ENCODE peak calls at places on chromosomes 16 and 17, in five cellular contexts. K is nephron progenitor cell, I is thoracic aorta, D is foreskin fibroblast, Q is AG04449. N is an unnamed sample.

GRCh38 chr16:6250516-6250915 is 1082.1 kb upstream of the RBFOX1 start:
- DNase-seq in K (no peak), I (no peak), D (no peak), Q (no peak), N (no peak)

GRCh38 chr17:17824119-17824779 is 12.5 kb downstream of the SREBF1 start:
- DNase-seq in K (no peak), I (no peak), D (no peak), Q (no peak), N (no peak)

GRCh38 chr17:50828508-50829170 is 6.7 kb upstream of the WFIKKN2 start:
- DNase-seq in K (no peak), I (no peak), D (no peak), Q (no peak), N (no peak)

GRCh38 chr16:56631832-56632159 is 663 bp upstream of the MT1M start:
- DNase-seq in K (no peak), I (no peak), D (no peak), Q (no peak), N (no peak)

GRCh38 chr16:74760007-74760767 is 14.4 kb downstream of the FA2H start:
- DNase-seq in K (no peak), I (no peak), D (no peak), Q (peak; percentile 5), N (no peak)

GRCh38 chr16:64253114-64253513 is 868.7 kb downstream of the CDH11 start:
- DNase-seq in K (no peak), I (no peak), D (no peak), Q (no peak), N (no peak)

GRCh38 chr17:81566461-81567126 is 14.4 kb upstream of the FAAP100 start:
- DNase-seq in K (no peak), I (peak; percentile 64), D (peak; percentile 87), Q (peak; percentile 96), N (peak; percentile 28)

GRCh38 chr17:81512984-81513668 is 527 bp upstream of the ACTG1 start:
- DNase-seq in K (peak; percentile 65), I (no peak), D (no peak), Q (no peak), N (peak; percentile 58)

GRCh38 chr17:6914711-6915110 is 81.1 kb upstream of the ALOX12 start:
- DNase-seq in K (no peak), I (no peak), D (peak; percentile 2), Q (no peak), N (no peak)

GRCh38 chr17:3845754-3846738 is at the start of gene NCBP3:
- DNase-seq in K (peak; percentile 94), I (peak; percentile 49), D (peak; percentile 89), Q (peak; percentile 44), N (peak; percentile 98)

GRCh38 chr17:3845361-3845753 is 689 bp downstream of the NCBP3 start:
- DNase-seq in K (no peak), I (no peak), D (no peak), Q (no peak), N (no peak)

GRCh38 chr17:3848229-3848628 is 2.2 kb upstream of the NCBP3 start:
- DNase-seq in K (no peak), I (no peak), D (no peak), Q (no peak), N (no peak)

GRCh38 chr17:3846739-3847670 is 959 bp upstream of the NCBP3 start:
- DNase-seq in K (no peak), I (no peak), D (no peak), Q (no peak), N (no peak)

DNA sequence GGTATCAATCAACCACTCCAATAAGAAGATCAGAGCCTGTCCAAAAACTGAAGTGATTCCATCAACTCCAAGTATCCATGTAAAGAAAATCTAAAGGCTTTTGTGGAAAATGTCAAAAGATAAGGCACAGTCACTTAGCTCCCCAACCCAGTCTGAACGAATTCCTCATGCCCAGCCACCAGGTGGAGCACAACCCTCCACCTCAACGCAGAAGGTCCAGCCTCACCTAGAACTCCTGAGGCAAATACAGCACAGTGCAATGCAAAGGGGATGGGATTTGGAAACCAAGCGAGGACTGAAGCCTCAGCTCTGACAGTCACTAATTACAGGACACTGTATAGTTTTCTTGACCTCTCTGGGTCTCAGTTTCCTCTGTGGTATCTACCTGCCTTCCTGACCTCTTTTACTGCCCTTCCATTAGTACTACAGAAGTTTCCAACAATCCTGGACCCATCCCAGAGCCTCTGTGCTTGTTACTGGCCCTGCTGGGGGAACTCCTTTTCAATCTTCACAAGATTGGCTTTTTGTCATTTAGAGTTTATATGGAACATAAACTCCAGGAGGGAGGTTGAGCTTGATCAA is 2.0 kb downstream of the NCBP3 start:
- DNase-seq in K (peak; percentile 36), I (no peak), D (no peak), Q (no peak), N (peak; percentile 52)
- TF ChIP-seq CTCF in K (peak; percentile 47), I (peak; percentile 17), D (peak; percentile 69), Q (peak; percentile 61), N (peak; percentile 37)

GRCh38 chr17:36657763-36658490 is 56.5 kb downstream of the MRM1 start:
- DNase-seq in K (peak; percentile 84), I (no peak), D (no peak), Q (no peak), N (peak; percentile 26)
- TF ChIP-seq CTCF in K (peak; percentile 15), I (no peak), D (peak; percentile 10), Q (peak; percentile 13), N (no peak)

DNA sequence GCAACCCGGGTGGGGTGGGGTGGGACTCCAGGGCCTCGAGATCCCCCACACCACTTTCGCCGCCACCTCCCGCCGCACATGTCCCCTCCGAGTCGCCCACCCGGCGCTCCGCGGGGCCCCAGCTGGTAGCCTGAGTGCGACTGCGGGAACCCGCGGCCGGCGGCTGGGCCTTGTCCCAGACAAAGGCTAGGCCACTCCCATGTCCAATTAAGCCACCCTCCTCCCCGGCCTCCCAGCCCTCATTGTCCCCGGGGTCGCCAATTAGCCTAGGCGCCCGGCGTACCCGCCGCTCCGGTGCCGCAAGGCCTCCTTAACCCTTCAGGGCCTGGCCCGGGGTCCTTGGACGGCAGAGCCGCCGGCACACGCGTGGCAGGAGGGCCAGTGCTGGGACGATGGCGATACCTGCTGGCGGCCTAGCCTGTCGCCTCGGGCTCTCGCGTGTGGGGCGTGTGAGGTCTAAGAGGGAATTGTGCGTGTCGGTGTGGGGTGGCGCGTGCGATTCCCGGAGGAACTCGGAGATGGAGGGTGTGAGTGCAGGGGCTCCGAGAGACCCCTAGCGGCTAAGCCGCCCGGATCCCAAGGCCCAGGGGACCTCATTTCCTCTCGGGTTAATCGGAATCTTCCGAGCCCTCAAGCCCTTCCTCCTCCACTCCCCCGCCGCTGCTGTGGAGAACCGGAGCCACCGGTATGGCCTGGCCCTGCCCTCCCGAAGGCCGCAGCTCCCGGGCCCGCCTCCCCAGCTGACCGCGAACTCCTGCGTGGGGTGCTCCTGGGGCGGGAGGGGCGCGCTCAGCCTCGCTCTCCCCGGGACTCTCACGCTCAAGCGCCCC is 11.7 kb downstream of the TBX2 start:
- DNase-seq in K (peak; percentile 64), I (no peak), D (peak; percentile 85), Q (no peak), N (peak; percentile 59)
- TF ChIP-seq CTCF in K (no peak), I (no peak), D (peak; percentile 19), Q (no peak), N (peak; percentile 50)

DNA sequence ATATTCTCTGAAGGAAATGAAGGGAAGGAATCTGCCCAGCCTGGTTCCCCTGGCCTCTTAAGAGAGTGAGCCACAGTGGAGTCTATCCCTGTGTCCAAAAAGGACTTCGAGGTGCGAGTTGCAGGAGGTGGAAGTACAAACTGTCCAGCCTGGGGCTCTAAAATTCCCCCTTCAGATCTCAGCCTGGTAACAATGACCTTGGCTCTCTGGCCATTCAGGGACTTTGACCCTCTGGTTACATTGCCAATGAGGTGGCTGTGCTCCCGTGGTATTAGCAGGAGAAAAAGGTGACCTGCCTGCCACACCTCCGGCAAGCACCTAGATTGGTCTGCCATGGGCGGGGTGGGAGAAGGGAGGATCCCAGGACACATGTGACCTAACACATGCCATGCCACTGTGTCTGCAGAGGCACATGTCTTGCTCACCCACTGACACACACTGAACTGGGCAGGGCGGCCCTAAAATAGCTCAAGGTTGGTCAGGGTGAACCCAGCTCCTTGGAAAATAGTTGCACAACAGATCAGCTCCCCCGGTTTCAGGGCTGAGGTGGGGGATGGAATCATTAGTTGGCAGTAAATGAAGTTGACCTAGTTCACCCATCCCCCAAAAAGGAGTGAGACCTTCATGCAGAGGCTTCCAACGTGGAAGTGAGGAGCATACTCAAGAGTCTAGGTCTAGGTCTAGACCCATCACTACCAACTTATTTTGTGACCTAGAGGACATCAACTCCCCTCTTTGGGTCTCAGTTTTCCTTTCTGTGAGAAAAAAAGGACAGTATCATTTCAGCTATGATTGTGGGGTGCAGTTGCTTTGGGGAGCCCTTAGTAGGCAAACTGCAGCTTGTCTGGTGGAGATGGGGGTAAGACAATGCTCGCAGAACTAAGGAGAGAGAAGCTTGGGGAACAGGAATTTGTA is 2.2 kb downstream of the NR1D1 start:
- DNase-seq in K (no peak), I (peak; percentile 66), D (peak; percentile 83), Q (no peak), N (no peak)
- TF ChIP-seq CTCF in K (no peak), I (no peak), D (no peak), Q (no peak), N (no peak)

GRCh38 chr16:87014112-87014511 is 303.1 kb downstream of the C16orf95 start:
- DNase-seq in K (no peak), I (no peak), D (no peak), Q (no peak), N (no peak)

GRCh38 chr16:87012954-87013938 is 303.9 kb downstream of the C16orf95 start:
- DNase-seq in K (peak; percentile 56), I (no peak), D (no peak), Q (no peak), N (no peak)

GRCh38 chr16:87016056-87016455 is 301.1 kb downstream of the C16orf95 start:
- DNase-seq in K (no peak), I (no peak), D (no peak), Q (no peak), N (no peak)

GRCh38 chr16:87016636-87017035 is 300.6 kb downstream of the C16orf95 start:
- DNase-seq in K (peak; percentile 22), I (no peak), D (no peak), Q (no peak), N (no peak)

DNA sequence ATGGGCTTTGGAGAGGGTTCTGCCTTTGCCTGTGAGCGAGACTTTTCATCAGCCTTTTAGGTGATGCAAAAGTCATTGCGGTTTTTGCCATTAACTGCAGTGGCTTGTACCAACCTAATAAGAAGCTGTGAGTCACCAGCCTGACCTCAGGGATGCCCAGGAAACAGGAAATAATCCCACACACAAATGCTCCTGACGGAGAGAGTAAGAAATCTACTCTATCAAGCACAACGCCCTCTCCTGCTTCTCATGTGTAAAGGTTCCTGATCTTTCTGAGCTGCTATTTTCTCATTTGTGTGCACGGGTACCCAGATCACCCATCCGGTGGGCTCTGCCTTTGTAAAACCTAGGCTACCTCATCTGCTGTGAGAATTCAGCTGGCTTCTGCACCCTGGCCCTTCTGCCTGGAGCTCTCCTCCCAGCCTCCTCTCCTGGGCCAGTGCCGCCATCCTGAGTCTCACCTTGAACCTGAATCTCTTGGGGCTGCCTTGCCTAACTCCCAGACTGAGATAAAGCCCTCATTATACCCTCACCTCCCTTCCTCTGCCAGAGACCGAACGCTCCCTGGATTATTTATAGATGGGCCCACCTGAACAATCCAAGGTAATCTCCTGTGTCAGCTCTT is 299.7 kb downstream of the C16orf95 start:
- DNase-seq in K (no peak), I (no peak), D (peak; percentile 83), Q (peak; percentile 71), N (peak; percentile 11)
- TF ChIP-seq CTCF in K (no peak), I (no peak), D (no peak), Q (peak; percentile 63), N (no peak)

N was measured in endothelial cell.